ENCODE peak calls at places on chromosomes 12 and 14, in five cellular contexts. R is colonic mucosa; P is occipital lobe; H is activated naive CD4-positive, alpha-beta T cell; M is GM04504. O is an unnamed sample.

GRCh38 chr14:105336477-105337287 is 22.1 kb downstream of the PACS2 start:
- DNase-seq in M (no peak), H (no peak), P (no peak), R (no peak), O (no peak)

GRCh38 chr12:81727387-81727786 is 31.8 kb downstream of the PPFIA2 start:
- DNase-seq in M (no peak), H (no peak), P (no peak), R (no peak), O (no peak)

GRCh38 chr12:113898466-113898865 is 67.7 kb downstream of the RBM19 start:
- DNase-seq in R (no peak), M (no peak), H (no peak), P (no peak), O (no peak)

GRCh38 chr12:15526033-15526432 is 203.7 kb downstream of the PTPRO start:
- DNase-seq in M (no peak), H (no peak), P (no peak), R (no peak), O (no peak)

GRCh38 chr12:69239286-69239921 is at the start of gene CPSF6:
- DNase-seq in H (peak; percentile 95), P (peak; percentile 94), M (peak; percentile 74), R (peak; percentile 96), O (peak; percentile 64)

GRCh38 chr12:12425616-12426015 is 68.7 kb downstream of the BORCS5 start:
- DNase-seq in M (peak; percentile 12), H (no peak), P (no peak), R (no peak), O (no peak)

GRCh38 chr12:62331306-62331705 is 71.1 kb downstream of the USP15 start:
- DNase-seq in M (no peak), H (no peak), P (no peak), R (no peak), O (no peak)

GRCh38 chr12:125696044-125696443 is 630.8 kb downstream of the AACS start:
- DNase-seq in R (no peak), M (no peak), P (no peak), H (no peak), O (no peak)

GRCh38 chr14:31968107-31968810 is 108.8 kb upstream of the ARHGAP5 start:
- DNase-seq in R (no peak), H (no peak), M (peak; percentile 34), P (no peak), O (no peak)

GRCh38 chr12:19428261-19428660 is 11.0 kb upstream of the AEBP2 start:
- DNase-seq in M (no peak), P (no peak), R (no peak), H (no peak), O (no peak)

GRCh38 chr12:85155791-85156190 is 119.6 kb downstream of the LRRIQ1 start:
- DNase-seq in P (no peak), H (no peak), R (no peak), M (no peak), O (no peak)

GRCh38 chr14:68941820-68942219 is 37.3 kb downstream of the ACTN1 start:
- DNase-seq in M (peak; percentile 89), H (no peak), R (no peak), P (no peak), O (no peak)

O was measured in DMS 273 treated with DMSO at 0.1 percent for 48 hours.